ENCODE peak calls at places on chromosomes 16 and 17, in six cellular contexts. H, L, I, G, W and P are unnamed samples.

GRCh38 chr16:75340715-75341500 is 89.5 kb upstream of the BCAR1 start:
- DNase-seq in H (no peak), L (no peak), I (no peak), G (no peak), W (peak; percentile 36), P (no peak)

GRCh38 chr16:81639348-81639747 is 139.7 kb upstream of the PLCG2 start:
- DNase-seq in H (no peak), L (no peak), I (no peak), G (no peak), W (no peak), P (no peak)

GRCh38 chr16:50878966-50879615 is 137.2 kb downstream of the CYLD start:
- DNase-seq in H (no peak), L (no peak), I (no peak), G (no peak), W (no peak), P (no peak)

GRCh38 chr17:80283116-80283852 is 22.6 kb downstream of the RNF213 start:
- DNase-seq in H (no peak), L (no peak), I (peak; percentile 67), G (no peak), W (no peak), P (no peak)

GRCh38 chr17:3812284-3812683 is 11.3 kb upstream of the ITGAE start:
- DNase-seq in H (no peak), L (no peak), I (no peak), G (no peak), W (no peak), P (no peak)

GRCh38 chr17:52606098-52606497 is 447.6 kb upstream of the CA10 start:
- DNase-seq in H (no peak), L (no peak), I (no peak), G (no peak), W (no peak), P (no peak)

GRCh38 chr17:82287849-82288601 is 14.5 kb upstream of the CSNK1D start:
- DNase-seq in H (peak; percentile 87), L (peak; percentile 25), I (no peak), G (no peak), W (no peak), P (no peak)

GRCh38 chr16:79509221-79509631 is 91.3 kb downstream of the MAF start:
- DNase-seq in H (peak; percentile 62), L (no peak), I (no peak), G (no peak), W (peak; percentile 14), P (no peak)

GRCh38 chr17:49180303-49180702 is 30.1 kb downstream of the GNGT2 start:
- DNase-seq in H (peak; percentile 82), L (no peak), I (peak; percentile 69), G (peak; percentile 24), W (peak; percentile 60), P (peak; percentile 31)

GRCh38 chr17:21551081-21551881 is 141.0 kb upstream of the KCNJ18 start:
- DNase-seq in H (peak; percentile 89), L (peak; percentile 40), I (peak; percentile 90), G (peak; percentile 37), W (peak; percentile 94), P (peak; percentile 62)

GRCh38 chr16:50568187-50568830 is 20.1 kb downstream of the NKD1 start:
- DNase-seq in H (no peak), L (no peak), I (no peak), G (no peak), W (no peak), P (no peak)

GRCh38 chr17:75118307-75118706 is 8.5 kb downstream of the ARMC7 start:
- DNase-seq in H (no peak), L (no peak), I (no peak), G (no peak), W (no peak), P (no peak)